ENCODE peak calls at places on chromosome 21, in four cellular contexts. A is A549, O is K562, S is GM12878. I is an unnamed sample.

GRCh38 chr21:46227811-46228344 is 696 bp downstream of the LSS start:
- DNase-seq in A (no peak), S (no peak), O (no peak), I (no peak)

GRCh38 chr21:31351438-31351837 is 7.4 kb upstream of the TIAM1 start:
- DNase-seq in A (peak), O (no peak), S (no peak), I (no peak)

GRCh38 chr21:46295996-46296752 is 10.0 kb downstream of the YBEY start:
- DNase-seq in A (no peak), S (no peak), O (peak), I (no peak)

GRCh38 chr21:37241426-37241825 is 25.7 kb downstream of the VPS26C start:
- DNase-seq in A (no peak), S (no peak), O (no peak), I (no peak)

GRCh38 chr21:15993951-15994350 is 264.2 kb downstream of the USP25 start:
- DNase-seq in O (no peak), S (no peak), A (no peak), I (no peak)

GRCh38 chr21:22120616-22121266 is 1122.5 kb downstream of the NCAM2 start:
- DNase-seq in S (no peak), A (no peak), O (no peak), I (no peak)

GRCh38 chr21:40465382-40465781 is 381.6 kb downstream of the DSCAM start:
- DNase-seq in S (no peak), O (no peak), A (no peak), I (no peak)

GRCh38 chr21:46634966-46635323 is 529 bp upstream of the PRMT2 start:
- DNase-seq in S (peak), O (no peak), A (peak), I (peak)

GRCh38 chr21:29645666-29646553 is 293.9 kb downstream of the GRIK1 start:
- DNase-seq in S (no peak), O (no peak), A (no peak), I (no peak)

GRCh38 chr21:16570196-16570595 is 840.4 kb downstream of the USP25 start:
- DNase-seq in A (no peak), S (no peak), O (no peak), I (no peak)

GRCh38 chr21:31509108-31510017 is 150.1 kb upstream of the SOD1 start:
- DNase-seq in O (peak), S (peak), A (peak), I (no peak)

GRCh38 chr21:28256420-28256831 is 736.3 kb downstream of the LTN1 start:
- DNase-seq in O (no peak), S (no peak), A (no peak), I (peak)

GRCh38 chr21:28712396-28712795 is 280.3 kb downstream of the LTN1 start:
- DNase-seq in S (no peak), A (no peak), O (no peak), I (no peak)

GRCh38 chr21:15564907-15565306 is 164.9 kb upstream of the USP25 start:
- DNase-seq in O (no peak), A (no peak), S (no peak), I (no peak)

DNA sequence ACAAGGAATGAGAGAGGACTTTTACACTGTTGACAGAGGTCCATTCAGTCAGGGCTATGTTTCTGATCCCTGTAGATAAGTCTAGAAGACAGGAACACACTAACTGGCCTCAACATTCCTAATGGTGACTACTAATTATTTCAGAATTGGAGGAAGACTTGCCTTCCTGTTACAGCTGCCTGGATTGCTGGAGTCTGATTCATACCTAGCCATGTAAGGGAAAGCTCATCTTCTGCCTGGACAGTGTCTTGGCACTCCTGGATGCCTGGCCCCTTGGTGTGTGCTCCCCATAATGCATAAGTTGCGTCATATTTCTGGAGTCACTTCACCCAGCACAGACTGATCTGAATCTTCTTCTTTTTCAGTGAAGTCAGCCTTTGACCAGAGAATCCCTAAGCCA is 326.0 kb upstream of the RUNX1 start:
- DNase-seq in A (no peak), S (no peak), O (no peak), I (no peak)
- TF ChIP-seq CHD2 in A (no peak), S (no peak), O (no peak), I (no peak)

GRCh38 chr21:23601549-23601948 is 2005.7 kb downstream of the MRPL39 start:
- DNase-seq in S (no peak), A (no peak), O (no peak), I (no peak)
- TF ChIP-seq RCOR1 in S (no peak), A (no peak), O (no peak), I (no peak)

GRCh38 chr21:44035244-44035643 is 23.1 kb downstream of the TRAPPC10 start:
- DNase-seq in O (no peak), A (no peak), S (no peak), I (no peak)
- H3K27ac ChIP-seq in O (no peak), A (no peak), S (no peak), I (no peak)

DNA sequence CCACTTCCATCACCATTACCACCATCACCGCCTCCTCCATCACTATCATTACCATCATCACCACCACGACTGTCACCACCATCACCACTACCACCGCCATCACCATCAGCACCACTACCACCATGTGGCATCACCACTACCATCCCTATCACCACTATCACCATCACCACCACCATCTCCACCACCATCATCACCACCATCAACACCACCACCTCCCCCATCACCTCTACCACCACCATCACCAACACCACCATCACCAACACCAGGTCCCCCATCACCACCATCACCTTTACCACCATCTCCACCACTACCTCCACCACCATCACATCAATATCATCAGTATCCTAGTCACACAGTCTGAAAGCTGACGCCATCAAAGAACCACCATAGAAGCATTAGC is 39.9 kb upstream of the RIPK4 start:
- DNase-seq in A (no peak), S (no peak), O (no peak), I (no peak)
- TF ChIP-seq CHD2 in A (no peak), S (no peak), O (no peak), I (no peak)

GRCh38 chr21:38848187-38848609 is 42.5 kb downstream of the ETS2 start:
- DNase-seq in O (no peak), S (no peak), A (no peak), I (no peak)
- TF ChIP-seq RCOR1 in O (no peak), S (no peak), A (no peak), I (no peak)

GRCh38 chr21:35191128-35191527 is 142.0 kb upstream of the RUNX1 start:
- DNase-seq in S (no peak), A (no peak), O (no peak), I (no peak)
- H3K27ac ChIP-seq in S (no peak), A (no peak), O (no peak), I (no peak)

GRCh38 chr21:35860181-35860869 is 200.0 kb downstream of the SETD4 start:
- DNase-seq in A (no peak), S (no peak), O (no peak), I (no peak)

GRCh38 chr21:35864039-35864438 is 196.3 kb downstream of the SETD4 start:
- DNase-seq in S (no peak), A (no peak), O (no peak), I (no peak)

GRCh38 chr21:35862969-35863368 is 197.4 kb downstream of the SETD4 start:
- DNase-seq in O (no peak), S (no peak), A (no peak), I (no peak)

GRCh38 chr21:35859677-35860076 is 200.6 kb downstream of the SETD4 start:
- DNase-seq in O (no peak), A (no peak), S (no peak), I (no peak)

DNA sequence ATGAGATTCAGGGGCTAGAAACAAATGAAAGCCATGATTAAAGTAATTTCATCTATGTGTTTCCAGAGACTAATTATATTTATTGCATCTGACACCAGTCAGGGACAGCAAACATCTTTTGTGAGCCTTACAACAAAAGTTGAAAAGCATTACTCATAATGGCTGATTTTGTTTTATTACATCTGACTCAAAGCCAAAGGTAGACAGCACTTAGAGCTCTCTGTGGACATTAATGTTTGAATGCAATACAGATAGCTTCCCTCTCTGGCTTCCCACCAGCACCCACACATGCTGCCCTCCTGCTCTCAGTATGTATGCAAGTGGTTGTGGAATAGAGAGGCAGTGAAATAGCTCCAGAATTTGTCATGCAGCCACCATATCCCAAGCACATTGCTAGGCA is 198.7 kb downstream of the SETD4 start:
- DNase-seq in O (no peak), A (no peak), S (no peak), I (no peak)
- TF ChIP-seq CHD2 in O (no peak), A (no peak), S (no peak), I (no peak)